ENCODE peak calls at places on chromosomes 4 and X, in five cellular contexts. N is progenitor cell of endocrine pancreas, P is B cell, G is breast epithelium, W is GM12865. A is an unnamed sample.

GRCh38 chr4:158313566-158313965 is 103.3 kb downstream of the TMEM144 start:
- DNase-seq in G (no peak), P (no peak), N (no peak), W (no peak), A (no peak)

GRCh38 chr4:14853186-14853946 is 148.9 kb upstream of the CPEB2 start:
- DNase-seq in W (no peak), N (no peak), G (no peak), P (no peak), A (no peak)

GRCh38 chr4:88523325-88524129 is at the start of gene PYURF:
- DNase-seq in W (peak), P (peak), G (peak), N (peak), A (peak)

GRCh38 chr4:84497220-84497834 is 1.8 kb downstream of the NKX6-1 start:
- DNase-seq in W (no peak), G (no peak), N (no peak), P (no peak), A (peak)

GRCh38 chr4:55549888-55550287 is 3.2 kb upstream of the CLOCK start:
- DNase-seq in W (no peak), P (no peak), G (no peak), N (no peak), A (no peak)

GRCh38 chr4:81257021-81257420 is 42.0 kb upstream of the PRKG2 start:
- DNase-seq in W (no peak), P (no peak), N (no peak), G (no peak), A (no peak)

GRCh38 chr4:158823461-158823873 is 54.6 kb downstream of the FNIP2 start:
- DNase-seq in P (no peak), N (no peak), W (no peak), G (no peak), A (no peak)

GRCh38 chr4:19408488-19408887 is 843.2 kb upstream of the SLIT2 start:
- DNase-seq in W (no peak), N (no peak), P (no peak), G (no peak), A (no peak)

GRCh38 chr4:508675-509373 is 9.8 kb downstream of the PIGG start:
- DNase-seq in W (no peak), P (no peak), G (no peak), N (no peak), A (no peak)

GRCh38 chr4:6582889-6583504 is 8.0 kb downstream of the MAN2B2 start:
- DNase-seq in G (no peak), W (peak), N (no peak), P (no peak), A (no peak)

GRCh38 chr4:5158391-5158770 is 107.1 kb downstream of the STK32B start:
- DNase-seq in N (no peak), P (no peak), W (no peak), G (no peak), A (no peak)

GRCh38 chr4:186693159-186693815 is 30.4 kb downstream of the FAT1 start:
- DNase-seq in W (no peak), P (no peak), G (peak), N (no peak), A (no peak)

GRCh38 chr4:54657556-54658313 is at the start of gene KIT:
- DNase-seq in N (peak), W (no peak), P (peak), G (peak), A (peak)

GRCh38 chr4:141028024-141028529 is 105.2 kb downstream of the RNF150 start:
- DNase-seq in P (no peak), G (no peak), N (no peak), W (no peak), A (no peak)

GRCh38 chr4:72743078-72743477 is 174.1 kb upstream of the ADAMTS3 start:
- DNase-seq in N (no peak), P (no peak), W (no peak), G (no peak), A (no peak)

GRCh38 chrX:136126892-136127406 is 20.4 kb upstream of the FHL1 start:
- DNase-seq in P (no peak), N (no peak), W (no peak), G (no peak), A (no peak)

GRCh38 chrX:122555925-122556324 is 628.2 kb upstream of the GRIA3 start:
- DNase-seq in P (no peak), N (no peak), G (no peak), W (no peak), A (no peak)

GRCh38 chr4:54226399-54227260 is 2.5 kb upstream of the PDGFRA start:
- DNase-seq in P (peak), G (peak), W (no peak), N (no peak), A (peak)

GRCh38 chr4:915595-915994 is 16.5 kb downstream of the GAK start:
- DNase-seq in N (no peak), P (no peak), W (no peak), G (no peak), A (no peak)

GRCh38 chr4:114383055-114383454 is 215.6 kb upstream of the UGT8 start:
- DNase-seq in P (no peak), N (no peak), G (no peak), W (no peak), A (no peak)

GRCh38 chr4:78809928-78810835 is 34.0 kb downstream of the BMP2K start:
- DNase-seq in N (no peak), W (no peak), G (no peak), P (no peak), A (no peak)

GRCh38 chr4:16694491-16695276 is 203.8 kb downstream of the LDB2 start:
- DNase-seq in N (no peak), P (no peak), W (no peak), G (no peak), A (no peak)

GRCh38 chrX:101452051-101452450 is 33.2 kb upstream of the ARMCX4 start:
- DNase-seq in P (no peak), W (no peak), G (no peak), N (no peak), A (no peak)

GRCh38 chr4:103451341-103451740 is 253.2 kb upstream of the CENPE start:
- DNase-seq in W (no peak), N (no peak), P (no peak), G (no peak), A (no peak)

GRCh38 chr4:99029852-99030251 is 34.3 kb downstream of the METAP1 start:
- DNase-seq in N (no peak), W (no peak), G (no peak), P (no peak), A (no peak)

GRCh38 chr4:24910504-24910903 is 2.3 kb downstream of the CCDC149 start:
- DNase-seq in N (no peak), W (no peak), P (no peak), G (no peak), A (no peak)
- TF ChIP-seq CTCF in N (no peak), W (no peak), P (no peak), G (no peak), A (no peak)

DNA sequence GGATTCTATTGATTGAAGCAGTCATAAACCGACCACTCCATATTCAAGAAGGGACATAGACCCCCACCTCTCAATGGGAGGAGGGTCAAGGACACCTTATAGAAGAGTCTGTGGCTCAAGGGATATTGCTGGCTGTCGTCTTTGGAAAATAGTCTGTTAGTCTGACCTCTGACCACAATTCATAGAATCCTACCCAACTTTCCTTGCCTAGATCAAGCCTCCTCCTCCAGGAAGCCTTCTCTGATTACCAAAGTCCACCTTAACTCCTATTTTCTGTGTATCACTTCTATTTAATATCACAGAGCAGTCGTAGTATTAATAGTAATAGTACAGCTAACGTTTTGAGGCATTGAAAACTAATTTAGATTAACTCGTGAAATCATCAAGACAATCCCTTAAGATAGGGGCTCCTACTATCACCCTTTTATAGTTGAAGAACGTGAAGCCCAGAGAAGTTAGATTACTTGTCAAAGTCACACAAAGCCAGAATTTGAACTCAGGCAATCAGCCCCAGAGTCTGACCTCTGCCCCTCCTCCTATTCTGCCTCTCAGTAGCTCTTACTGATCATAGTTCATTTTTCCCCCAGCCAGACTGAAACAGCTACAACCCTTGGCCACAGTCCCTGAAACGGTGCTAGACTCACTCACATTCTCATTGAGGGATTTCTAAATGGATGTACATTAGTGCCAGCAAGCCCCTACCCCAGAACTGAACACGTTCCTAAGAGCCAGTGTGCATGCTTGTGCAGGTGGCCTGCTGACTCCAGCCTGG is 636.6 kb downstream of the MID1IP1 start:
- DNase-seq in N (no peak), W (no peak), P (no peak), G (no peak), A (no peak)
- TF ChIP-seq CTCF in N (no peak), W (no peak), P (no peak), G (no peak), A (no peak)

GRCh38 chr4:118740869-118741268 is 55.7 kb downstream of the METTL14 start:
- DNase-seq in W (no peak), G (no peak), P (no peak), N (no peak), A (peak)
- TF ChIP-seq CTCF in W (peak), G (peak), P (peak), N (peak), A (no peak)

GRCh38 chrX:102711872-102712215 is 404 bp upstream of the GPRASP2 start:
- DNase-seq in G (no peak), W (no peak), N (no peak), P (no peak), A (no peak)

GRCh38 chrX:102714994-102715393 is 2.7 kb downstream of the GPRASP2 start:
- DNase-seq in G (no peak), N (no peak), W (no peak), P (no peak), A (no peak)

GRCh38 chrX:102712216-102712966 is at the start of gene GPRASP2:
- DNase-seq in N (peak), W (peak), G (peak), P (no peak), A (no peak)

GRCh38 chrX:102715967-102716366 is 3.7 kb downstream of the GPRASP2 start:
- DNase-seq in G (no peak), P (no peak), N (no peak), W (no peak), A (no peak)

DNA sequence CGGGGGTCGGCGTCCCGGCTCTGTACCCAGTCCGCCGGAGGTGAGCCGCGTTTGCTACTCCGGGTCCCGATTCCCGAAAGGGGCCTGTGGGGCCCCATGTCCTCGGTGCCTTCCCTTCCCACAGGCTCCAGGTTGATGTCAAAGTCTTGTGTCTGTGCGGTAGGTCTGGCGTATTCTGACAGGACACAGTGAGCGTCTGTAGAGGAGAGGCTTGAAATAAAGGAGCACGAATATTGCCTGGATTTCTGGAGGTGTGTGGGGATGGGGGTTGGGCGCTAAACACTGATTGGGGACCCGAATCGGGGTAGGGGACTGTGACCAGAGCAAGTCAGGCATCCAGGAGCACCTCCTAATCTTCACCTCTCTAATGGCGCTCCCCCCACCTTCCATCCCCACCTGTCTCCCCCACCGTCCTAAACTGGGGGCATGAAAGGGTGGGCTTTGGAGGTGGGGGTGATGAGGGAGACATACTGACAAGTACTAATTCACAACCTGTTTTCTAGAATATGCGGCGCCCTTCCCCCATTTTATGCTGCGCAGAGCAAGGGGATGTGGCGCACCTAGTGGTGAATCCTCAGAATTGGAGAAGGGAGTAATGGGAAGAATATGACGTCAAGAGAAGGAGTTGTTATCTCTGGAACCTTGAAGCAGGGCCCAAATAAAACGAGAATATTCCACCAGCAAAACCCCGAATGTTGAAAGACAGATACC is 874 bp downstream of the GPRASP2 start:
- DNase-seq in P (peak), W (no peak), G (peak), N (no peak), A (no peak)
- TF ChIP-seq CTCF in P (peak), W (no peak), G (peak), N (peak), A (peak)

DNA sequence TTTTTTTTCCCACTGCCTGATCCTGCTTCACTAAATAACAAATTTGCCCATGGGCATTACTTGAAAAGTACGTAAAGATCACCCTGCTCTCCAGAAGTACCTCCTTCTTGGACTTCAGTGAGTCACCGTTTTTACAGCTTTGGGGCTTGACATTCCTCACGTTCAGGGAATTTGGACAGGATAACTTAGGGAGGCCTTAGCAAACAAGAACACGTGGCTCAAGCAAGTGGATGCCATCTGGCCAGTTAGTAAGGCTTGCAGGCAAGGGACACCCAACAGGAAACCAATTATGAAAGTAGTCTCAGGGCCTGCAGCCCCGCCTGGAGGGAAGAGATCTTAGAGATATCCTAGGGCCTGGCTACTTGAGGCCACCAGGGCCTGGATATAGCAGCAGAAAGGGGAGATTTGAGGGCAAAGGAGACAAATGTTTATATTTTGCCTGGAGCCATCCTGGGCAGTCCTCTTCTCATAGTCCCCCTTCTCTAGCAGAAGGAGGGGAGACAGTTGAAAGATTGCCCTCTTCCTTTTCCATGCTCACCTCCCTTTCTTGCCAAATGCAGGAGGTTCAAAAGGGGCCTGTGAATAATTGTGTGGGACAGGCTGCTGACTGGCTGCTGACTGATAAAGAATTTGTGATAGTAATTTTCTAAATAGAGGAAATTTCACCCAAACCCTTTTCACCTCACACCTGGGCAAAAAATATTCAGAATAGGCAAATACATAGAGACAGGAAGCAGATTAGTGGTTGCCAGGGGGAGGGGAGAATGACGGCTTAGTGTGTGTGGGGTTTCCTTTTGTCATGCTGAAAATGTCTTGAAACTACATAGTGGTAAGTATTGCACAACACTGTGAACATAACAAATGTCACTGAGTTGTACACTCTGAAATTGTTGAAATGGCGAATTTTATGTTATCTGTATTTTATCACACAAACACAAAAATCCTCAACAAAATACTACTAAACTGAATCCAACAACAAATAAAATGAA is 60.4 kb upstream of the PLAC1 start:
- DNase-seq in N (no peak), P (no peak), G (peak), W (peak), A (no peak)
- TF ChIP-seq CTCF in N (no peak), P (no peak), G (no peak), W (no peak), A (no peak)

GRCh38 chr4:173418636-173419035 is 19.7 kb upstream of the SCRG1 start:
- DNase-seq in W (no peak), P (no peak), N (no peak), G (no peak), A (no peak)
- TF ChIP-seq CTCF in W (no peak), P (no peak), N (no peak), G (no peak), A (no peak)

DNA sequence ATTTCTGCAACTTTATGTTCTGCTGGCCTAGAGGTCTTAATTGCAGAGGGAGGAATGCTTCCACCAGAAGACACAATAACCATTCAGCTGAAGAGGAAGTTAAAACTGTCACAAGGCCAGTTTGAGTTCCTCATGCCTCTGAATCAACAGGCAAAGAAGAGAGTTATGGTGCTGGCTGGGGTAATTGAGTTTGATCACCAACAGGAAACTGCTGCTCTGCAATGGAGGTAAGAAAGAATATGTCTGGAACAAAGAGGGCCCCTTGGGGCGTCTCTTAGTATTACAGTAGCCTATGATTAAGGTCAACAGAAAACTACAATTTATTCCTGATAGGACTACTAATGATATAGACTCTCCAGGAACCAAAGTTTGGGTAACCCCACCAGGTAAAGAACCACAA is 744.0 kb downstream of the FSTL5 start:
- DNase-seq in N (no peak), P (no peak), G (peak), W (peak), A (no peak)
- TF ChIP-seq CTCF in N (peak), P (no peak), G (peak), W (peak), A (no peak)

GRCh38 chr4:130812117-130812765 is 1716.3 kb downstream of the C4orf33 start:
- DNase-seq in P (no peak), G (no peak), W (no peak), N (no peak), A (no peak)

GRCh38 chr4:130808492-130808891 is 1712.5 kb downstream of the C4orf33 start:
- DNase-seq in P (no peak), G (no peak), N (no peak), W (peak), A (no peak)
- TF ChIP-seq CTCF in P (no peak), G (no peak), N (peak), W (peak), A (no peak)

A was measured in GM20000.